ENCODE peak calls at places on chromosomes 11 and 22, in four cellular contexts. K, D, A and G are unnamed samples.

GRCh38 chr11:83220279-83220678 is 26.8 kb downstream of the ANKRD42 start:
- DNase-seq in K (no peak), D (no peak), A (no peak), G (no peak)

GRCh38 chr22:20020533-20021195 is at the start of gene TANGO2:
- DNase-seq in D (peak), A (peak), K (peak), G (no peak)

GRCh38 chr11:118918686-118919280 is 6.9 kb downstream of the BCL9L start:
- DNase-seq in K (no peak), A (no peak), D (no peak), G (no peak)

GRCh38 chr11:123202155-123202714 is 7.2 kb upstream of the CLMP start:
- DNase-seq in A (no peak), K (no peak), D (no peak), G (no peak)

GRCh38 chr11:398826-399225 is 4.8 kb downstream of the PKP3 start:
- DNase-seq in K (no peak), A (peak), D (no peak), G (no peak)

GRCh38 chr22:31055322-31056159 is 25.6 kb upstream of the SMTN start:
- DNase-seq in A (no peak), D (peak), K (no peak), G (no peak)

GRCh38 chr11:63609536-63609935 is 4.7 kb downstream of the PLAAT3 start:
- DNase-seq in K (no peak), A (no peak), D (no peak), G (no peak)

GRCh38 chr11:47183031-47183856 is 3.0 kb downstream of the PACSIN3 start:
- DNase-seq in A (no peak), K (no peak), D (no peak), G (no peak)

GRCh38 chr11:126992065-126992803 is 8.3 kb downstream of the KIRREL3 start:
- DNase-seq in D (no peak), K (no peak), A (no peak), G (no peak)

GRCh38 chr22:42169055-42169469 is 38.5 kb upstream of the CYP2D6 start:
- DNase-seq in D (no peak), A (peak), K (peak), G (no peak)

GRCh38 chr11:44805596-44805995 is 78.8 kb downstream of the TSPAN18 start:
- DNase-seq in K (no peak), A (no peak), D (no peak), G (no peak)

GRCh38 chr11:61082161-61082870 is 20.0 kb upstream of the CD5 start:
- DNase-seq in A (peak), K (no peak), D (no peak), G (no peak)

GRCh38 chr11:396948-397548 is 3.0 kb downstream of the PKP3 start:
- DNase-seq in D (no peak), A (no peak), K (no peak), G (no peak)

GRCh38 chr11:114082415-114082748 is 22.9 kb downstream of the ZBTB16 start:
- DNase-seq in D (no peak), K (no peak), A (no peak), G (no peak)

GRCh38 chr11:21811572-21811971 is 381.3 kb upstream of the ANO5 start:
- DNase-seq in K (no peak), D (no peak), A (no peak), G (no peak)

GRCh38 chr11:85076535-85077330 is 550.4 kb downstream of the DLG2 start:
- DNase-seq in D (no peak), A (no peak), K (no peak), G (no peak)

GRCh38 chr22:50169181-50169759 is 1.3 kb upstream of the PANX2 start:
- DNase-seq in A (no peak), D (no peak), K (no peak), G (no peak)

GRCh38 chr11:2886191-2886894 is 768 bp upstream of the CDKN1C start:
- DNase-seq in D (no peak), K (no peak), A (peak), G (no peak)

GRCh38 chr11:70371241-70371640 is 27.1 kb upstream of the CTTN start:
- DNase-seq in D (no peak), A (no peak), K (no peak), G (no peak)

GRCh38 chr11:67422894-67423293 is 5.4 kb upstream of the RPS6KB2 start:
- DNase-seq in D (no peak), A (no peak), K (no peak), G (no peak)